ENCODE peak calls at places on chromosomes 5 and 9, in five cellular contexts. One of them, this sample, is unnamed.

GRCh38 chr5:1009359-1010180 is 968 bp downstream of the NKD2 start:
- DNase-seq in stimulated activated CD4-positive, alpha-beta T cell treated with anti-CD3 and anti-CD28 coated beads, TNF-alpha, amount 100 ng/mL, for 4 hours: no peak
- DNase-seq in NCI-H1105 treated with DMSO at 0.1 percent for 48 hours: no peak
- DNase-seq in brain microvascular endothelial cell: no peak
- DNase-seq in activated CD4-positive, alpha-beta T cell treated with anti-CD3 and anti-CD28 coated beads for 36 hours: no peak
- DNase-seq in this sample: no peak

GRCh38 chr5:151825445-151825844 is 53.7 kb downstream of the G3BP1 start:
- DNase-seq in stimulated activated CD4-positive, alpha-beta T cell treated with anti-CD3 and anti-CD28 coated beads, TNF-alpha, amount 100 ng/mL, for 4 hours: no peak
- DNase-seq in NCI-H1105 treated with DMSO at 0.1 percent for 48 hours: peak; percentile 51
- DNase-seq in brain microvascular endothelial cell: peak; percentile 70
- DNase-seq in activated CD4-positive, alpha-beta T cell treated with anti-CD3 and anti-CD28 coated beads for 36 hours: peak; percentile 47
- DNase-seq in this sample: peak; percentile 17

GRCh38 chr5:132661231-132662003 is 3.4 kb downstream of the IL13 start:
- DNase-seq in stimulated activated CD4-positive, alpha-beta T cell treated with anti-CD3 and anti-CD28 coated beads, TNF-alpha, amount 100 ng/mL, for 4 hours: no peak
- DNase-seq in NCI-H1105 treated with DMSO at 0.1 percent for 48 hours: no peak
- DNase-seq in brain microvascular endothelial cell: no peak
- DNase-seq in activated CD4-positive, alpha-beta T cell treated with anti-CD3 and anti-CD28 coated beads for 36 hours: peak; percentile 36
- DNase-seq in this sample: no peak

GRCh38 chr5:57889558-57889957 is 406.9 kb upstream of the ACTBL2 start:
- DNase-seq in stimulated activated CD4-positive, alpha-beta T cell treated with anti-CD3 and anti-CD28 coated beads, TNF-alpha, amount 100 ng/mL, for 4 hours: no peak
- DNase-seq in NCI-H1105 treated with DMSO at 0.1 percent for 48 hours: no peak
- DNase-seq in brain microvascular endothelial cell: peak; percentile 44
- DNase-seq in activated CD4-positive, alpha-beta T cell treated with anti-CD3 and anti-CD28 coated beads for 36 hours: no peak
- DNase-seq in this sample: no peak

GRCh38 chr5:16540421-16540820 is 74.8 kb upstream of the ZNF622 start:
- DNase-seq in stimulated activated CD4-positive, alpha-beta T cell treated with anti-CD3 and anti-CD28 coated beads, TNF-alpha, amount 100 ng/mL, for 4 hours: no peak
- DNase-seq in NCI-H1105 treated with DMSO at 0.1 percent for 48 hours: no peak
- DNase-seq in brain microvascular endothelial cell: peak; percentile 77
- DNase-seq in activated CD4-positive, alpha-beta T cell treated with anti-CD3 and anti-CD28 coated beads for 36 hours: no peak
- DNase-seq in this sample: no peak

GRCh38 chr9:124652203-124652992 is 118.7 kb downstream of the NR6A1 start:
- DNase-seq in stimulated activated CD4-positive, alpha-beta T cell treated with anti-CD3 and anti-CD28 coated beads, TNF-alpha, amount 100 ng/mL, for 4 hours: no peak
- DNase-seq in NCI-H1105 treated with DMSO at 0.1 percent for 48 hours: no peak
- DNase-seq in brain microvascular endothelial cell: peak; percentile 44
- DNase-seq in activated CD4-positive, alpha-beta T cell treated with anti-CD3 and anti-CD28 coated beads for 36 hours: no peak
- DNase-seq in this sample: no peak

GRCh38 chr9:32348289-32348688 is 36.2 kb upstream of the ACO1 start:
- DNase-seq in stimulated activated CD4-positive, alpha-beta T cell treated with anti-CD3 and anti-CD28 coated beads, TNF-alpha, amount 100 ng/mL, for 4 hours: no peak
- DNase-seq in NCI-H1105 treated with DMSO at 0.1 percent for 48 hours: no peak
- DNase-seq in brain microvascular endothelial cell: no peak
- DNase-seq in activated CD4-positive, alpha-beta T cell treated with anti-CD3 and anti-CD28 coated beads for 36 hours: no peak
- DNase-seq in this sample: no peak

GRCh38 chr9:71634753-71635152 is 133.6 kb downstream of the CEMIP2 start:
- DNase-seq in stimulated activated CD4-positive, alpha-beta T cell treated with anti-CD3 and anti-CD28 coated beads, TNF-alpha, amount 100 ng/mL, for 4 hours: no peak
- DNase-seq in NCI-H1105 treated with DMSO at 0.1 percent for 48 hours: no peak
- DNase-seq in brain microvascular endothelial cell: no peak
- DNase-seq in activated CD4-positive, alpha-beta T cell treated with anti-CD3 and anti-CD28 coated beads for 36 hours: no peak
- DNase-seq in this sample: no peak

GRCh38 chr5:124907098-124907644 is 160.7 kb upstream of the ZNF608 start:
- DNase-seq in stimulated activated CD4-positive, alpha-beta T cell treated with anti-CD3 and anti-CD28 coated beads, TNF-alpha, amount 100 ng/mL, for 4 hours: no peak
- DNase-seq in NCI-H1105 treated with DMSO at 0.1 percent for 48 hours: no peak
- DNase-seq in brain microvascular endothelial cell: no peak
- DNase-seq in activated CD4-positive, alpha-beta T cell treated with anti-CD3 and anti-CD28 coated beads for 36 hours: no peak
- DNase-seq in this sample: no peak

GRCh38 chr9:129328357-129329103 is 150.5 kb upstream of the IER5L start:
- DNase-seq in stimulated activated CD4-positive, alpha-beta T cell treated with anti-CD3 and anti-CD28 coated beads, TNF-alpha, amount 100 ng/mL, for 4 hours: no peak
- DNase-seq in NCI-H1105 treated with DMSO at 0.1 percent for 48 hours: no peak
- DNase-seq in brain microvascular endothelial cell: no peak
- DNase-seq in activated CD4-positive, alpha-beta T cell treated with anti-CD3 and anti-CD28 coated beads for 36 hours: peak; percentile 69
- DNase-seq in this sample: no peak

GRCh38 chr9:12862596-12862995 is 87.8 kb downstream of the LURAP1L start:
- DNase-seq in stimulated activated CD4-positive, alpha-beta T cell treated with anti-CD3 and anti-CD28 coated beads, TNF-alpha, amount 100 ng/mL, for 4 hours: no peak
- DNase-seq in NCI-H1105 treated with DMSO at 0.1 percent for 48 hours: no peak
- DNase-seq in brain microvascular endothelial cell: no peak
- DNase-seq in activated CD4-positive, alpha-beta T cell treated with anti-CD3 and anti-CD28 coated beads for 36 hours: no peak
- DNase-seq in this sample: no peak

GRCh38 chr9:4152876-4153275 is 147.0 kb downstream of the GLIS3 start:
- DNase-seq in stimulated activated CD4-positive, alpha-beta T cell treated with anti-CD3 and anti-CD28 coated beads, TNF-alpha, amount 100 ng/mL, for 4 hours: no peak
- DNase-seq in NCI-H1105 treated with DMSO at 0.1 percent for 48 hours: no peak
- DNase-seq in brain microvascular endothelial cell: no peak
- DNase-seq in activated CD4-positive, alpha-beta T cell treated with anti-CD3 and anti-CD28 coated beads for 36 hours: no peak
- DNase-seq in this sample: no peak

GRCh38 chr9:138099803-138100598 is 222.4 kb downstream of the CACNA1B start:
- DNase-seq in stimulated activated CD4-positive, alpha-beta T cell treated with anti-CD3 and anti-CD28 coated beads, TNF-alpha, amount 100 ng/mL, for 4 hours: no peak
- DNase-seq in NCI-H1105 treated with DMSO at 0.1 percent for 48 hours: no peak
- DNase-seq in brain microvascular endothelial cell: no peak
- DNase-seq in activated CD4-positive, alpha-beta T cell treated with anti-CD3 and anti-CD28 coated beads for 36 hours: no peak
- DNase-seq in this sample: no peak

GRCh38 chr5:1294839-1295649 is at the start of gene TERT:
- DNase-seq in stimulated activated CD4-positive, alpha-beta T cell treated with anti-CD3 and anti-CD28 coated beads, TNF-alpha, amount 100 ng/mL, for 4 hours: peak; percentile 89
- DNase-seq in NCI-H1105 treated with DMSO at 0.1 percent for 48 hours: no peak
- DNase-seq in brain microvascular endothelial cell: no peak
- DNase-seq in activated CD4-positive, alpha-beta T cell treated with anti-CD3 and anti-CD28 coated beads for 36 hours: peak; percentile 90
- DNase-seq in this sample: no peak

GRCh38 chr5:67206381-67207328 is 10.1 kb upstream of the CD180 start:
- DNase-seq in stimulated activated CD4-positive, alpha-beta T cell treated with anti-CD3 and anti-CD28 coated beads, TNF-alpha, amount 100 ng/mL, for 4 hours: peak; percentile 34
- DNase-seq in NCI-H1105 treated with DMSO at 0.1 percent for 48 hours: no peak
- DNase-seq in brain microvascular endothelial cell: peak; percentile 9
- DNase-seq in activated CD4-positive, alpha-beta T cell treated with anti-CD3 and anti-CD28 coated beads for 36 hours: peak; percentile 95
- DNase-seq in this sample: peak; percentile 94

GRCh38 chr5:150556859-150557506 is 49.1 kb downstream of the NDST1 start:
- DNase-seq in stimulated activated CD4-positive, alpha-beta T cell treated with anti-CD3 and anti-CD28 coated beads, TNF-alpha, amount 100 ng/mL, for 4 hours: no peak
- DNase-seq in NCI-H1105 treated with DMSO at 0.1 percent for 48 hours: no peak
- DNase-seq in brain microvascular endothelial cell: no peak
- DNase-seq in activated CD4-positive, alpha-beta T cell treated with anti-CD3 and anti-CD28 coated beads for 36 hours: no peak
- DNase-seq in this sample: peak; percentile 12